ENCODE peak calls at places on chromosomes 5 and 9, in five cellular contexts. F is HCT116, Z is K562, L is SK-N-SH, V is HepG2. T is an unnamed sample.

GRCh38 chr5:137733922-137734695 is 1.8 kb downstream of the KLHL3 start:
- DNase-seq in F (no peak), Z (no peak), L (no peak), V (no peak), T (no peak)

GRCh38 chr5:9545301-9545958 is 445 bp downstream of the SEMA5A start:
- DNase-seq in F (no peak), Z (no peak), L (peak), V (no peak), T (no peak)

GRCh38 chr5:139634028-139634325 is 14.2 kb upstream of the CXXC5 start:
- DNase-seq in F (no peak), Z (no peak), L (no peak), V (no peak), T (no peak)

GRCh38 chr5:14131855-14132503 is 11.2 kb upstream of the TRIO start:
- DNase-seq in F (no peak), Z (no peak), L (no peak), V (peak), T (no peak)

GRCh38 chr5:145962001-145962400 is 25.6 kb downstream of the SH3RF2 start:
- DNase-seq in F (no peak), Z (no peak), L (no peak), V (no peak), T (no peak)

GRCh38 chr5:179827684-179828083 is 7.0 kb downstream of the SQSTM1 start:
- DNase-seq in F (no peak), Z (no peak), L (peak), V (no peak), T (no peak)

GRCh38 chr5:122183098-122183794 is 53.9 kb downstream of the ZNF474 start:
- DNase-seq in F (no peak), Z (no peak), L (no peak), V (no peak), T (no peak)

GRCh38 chr9:135905380-135906282 is 1.7 kb downstream of the CAMSAP1 start:
- DNase-seq in F (peak), Z (no peak), L (no peak), V (no peak), T (no peak)

GRCh38 chr5:128154943-128155342 is 71.4 kb downstream of the SLC12A2 start:
- DNase-seq in F (no peak), Z (no peak), L (peak), V (no peak), T (no peak)

DNA sequence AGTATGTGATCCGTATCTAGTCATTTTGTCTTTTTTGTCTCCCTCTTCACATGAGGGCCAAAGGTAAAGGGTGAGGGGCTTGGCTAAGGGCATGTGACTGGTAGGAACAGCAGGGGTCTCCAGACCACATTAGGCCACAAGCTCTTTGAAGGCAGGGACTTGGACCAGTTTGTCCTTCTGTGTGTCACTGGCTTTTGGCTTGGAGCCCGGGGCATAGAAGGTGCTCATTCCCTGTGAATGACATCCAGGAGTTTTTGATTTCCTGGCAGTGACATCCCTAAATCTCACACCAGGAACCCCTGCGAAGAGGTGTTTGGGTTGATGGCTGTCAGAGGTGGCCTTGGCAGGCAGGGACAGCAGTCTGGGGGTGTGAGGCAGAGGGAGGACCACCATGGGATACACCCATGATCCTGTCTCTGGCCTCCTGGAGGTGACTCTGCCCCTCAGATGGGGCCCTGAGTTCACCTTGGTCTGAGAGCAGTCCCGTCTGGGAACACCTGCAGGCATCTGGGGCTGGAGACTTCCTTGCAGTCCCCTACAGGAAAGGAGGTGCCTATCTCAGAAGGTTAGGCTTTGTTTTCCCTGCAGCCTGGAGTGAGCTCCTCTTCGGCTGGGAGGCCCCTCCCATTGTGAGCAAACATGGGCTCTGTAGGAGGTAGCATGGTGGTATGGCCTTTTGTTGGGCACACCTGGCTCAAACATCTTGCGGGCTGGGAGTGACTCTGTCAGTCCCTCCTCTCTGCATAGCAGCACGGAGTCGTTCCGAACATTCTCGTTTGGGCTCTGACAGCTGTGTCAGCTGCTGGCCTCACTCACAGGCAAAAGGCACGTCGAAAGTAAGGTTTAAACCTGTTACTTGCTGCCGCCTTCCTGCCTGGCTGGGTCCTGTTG is 38.6 kb upstream of the PITX1 start:
- DNase-seq in F (no peak), Z (no peak), L (no peak), V (no peak), T (no peak)
- H3K9ac ChIP-seq in F (no peak), Z (no peak), L (no peak), V (no peak), T (no peak)

GRCh38 chr5:77867914-77868313 is 91.8 kb upstream of the TBCA start:
- DNase-seq in F (no peak), Z (no peak), L (peak), V (no peak), T (no peak)
- TF ChIP-seq POLR2AphosphoS5 in F (no peak), Z (no peak), L (no peak), V (no peak), T (no peak)

GRCh38 chr5:31731016-31731415 is 92.1 kb downstream of the PDZD2 start:
- DNase-seq in F (no peak), Z (no peak), L (no peak), V (no peak), T (no peak)
- H3K9ac ChIP-seq in F (no peak), Z (no peak), L (no peak), V (no peak), T (no peak)

DNA sequence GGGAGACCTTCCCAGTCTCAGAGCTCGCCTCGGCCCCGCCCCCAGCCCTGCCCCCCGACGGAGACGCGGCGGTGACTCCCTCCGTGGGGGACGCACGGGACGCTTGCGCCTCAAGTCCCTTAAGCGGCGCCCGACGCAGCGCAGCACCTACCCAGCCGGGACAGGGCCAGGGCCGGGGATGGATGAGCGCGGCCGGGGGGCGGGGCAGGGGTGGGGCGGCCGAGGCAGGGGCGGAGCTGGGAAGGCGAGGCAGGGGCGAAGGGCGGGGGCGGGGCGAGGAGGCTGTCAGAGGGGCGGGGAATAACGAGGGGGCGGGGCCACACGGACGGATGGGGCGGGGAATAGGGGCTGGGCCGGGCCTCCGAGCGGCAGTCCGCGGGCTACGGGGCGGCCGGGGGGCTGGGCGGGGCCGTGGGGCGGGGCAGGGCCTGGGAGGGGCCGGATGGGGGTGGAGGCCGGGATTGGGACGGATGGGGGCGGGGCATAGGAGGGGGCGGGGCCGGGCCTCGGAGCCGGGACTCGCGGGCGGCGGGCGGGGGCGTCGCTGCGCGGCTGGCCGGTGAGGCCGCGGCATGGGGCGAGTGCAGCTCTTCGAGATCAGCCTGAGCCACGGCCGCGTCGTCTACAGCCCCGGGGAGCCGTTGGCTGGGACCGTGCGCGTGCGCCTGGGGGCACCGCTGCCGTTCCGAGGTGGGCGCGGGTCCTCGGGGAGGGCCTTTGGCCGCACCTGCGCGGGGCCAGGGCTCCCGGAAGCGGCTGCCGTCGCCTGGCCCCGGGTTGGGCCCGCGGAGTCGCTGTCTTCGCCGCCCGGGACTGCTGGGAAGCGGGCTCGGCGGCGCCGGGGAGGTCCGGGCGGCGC is at the start of gene ARRDC1:
- DNase-seq in F (peak), Z (peak), L (peak), V (peak), T (peak)
- TF ChIP-seq POLR2AphosphoS5 in F (peak), Z (no peak), L (no peak), V (peak), T (peak)

GRCh38 chr5:72599519-72600400 is 92.5 kb upstream of the ZNF366 start:
- DNase-seq in F (no peak), Z (no peak), L (no peak), V (no peak), T (no peak)
- H3K9ac ChIP-seq in F (no peak), Z (no peak), L (peak), V (no peak), T (no peak)

T was measured in SK-N-MC.